ENCODE peak calls at places on chromosomes 13 and 19, in ten cellular contexts. J is BE2C; K is NCI-H1048; N is CD8-positive, alpha-beta memory T cell; O is foreskin fibroblast; Y is Caco-2; L is activated T-cell treated with anti-CD3 and anti-CD28 coated beads, Interleukin-2, amount 50 U/mL, for 72 hours; T is left cardiac atrium; P is Karpas-422; Q is sciatic nerve. V is an unnamed sample.

GRCh38 chr19:574658-575526 is 2.5 kb downstream of the BSG start:
- DNase-seq in N (peak), K (no peak), Y (no peak), Q (peak), J (peak), T (no peak), P (no peak), O (peak), L (no peak), V (no peak)

GRCh38 chr19:16927883-16928282 is 39.1 kb downstream of the F2RL3 start:
- DNase-seq in L (no peak), Q (no peak), N (no peak), Y (no peak), O (no peak), P (no peak), J (no peak), T (no peak), K (no peak), V (no peak)

GRCh38 chr19:34184880-34185491 is 12.7 kb downstream of the LSM14A start:
- DNase-seq in T (no peak), K (no peak), J (no peak), O (peak), N (no peak), P (no peak), Y (no peak), Q (no peak), L (no peak), V (no peak)

GRCh38 chr19:13794388-13794751 is 873 bp upstream of the ZSWIM4 start:
- DNase-seq in K (no peak), Y (no peak), L (no peak), O (peak), T (peak), Q (peak), J (peak), N (no peak), P (no peak), V (no peak)

GRCh38 chr19:3336680-3337523 is 29.5 kb upstream of the NFIC start:
- DNase-seq in K (no peak), O (peak), Y (no peak), T (peak), L (no peak), P (no peak), J (no peak), N (no peak), Q (peak), V (no peak)

GRCh38 chr19:54339646-54340358 is 840 bp upstream of the LILRA4 start:
- DNase-seq in J (no peak), K (no peak), Y (no peak), L (no peak), T (no peak), N (no peak), Q (no peak), O (no peak), P (peak), V (no peak)

GRCh38 chr19:6023085-6023682 is 45.2 kb upstream of the RANBP3 start:
- DNase-seq in Q (no peak), K (no peak), L (no peak), P (no peak), J (no peak), O (peak), N (peak), T (peak), Y (no peak), V (no peak)

GRCh38 chr13:98571955-98572662 is 4.8 kb downstream of the STK24 start:
- DNase-seq in P (peak), L (no peak), Y (no peak), K (no peak), N (no peak), Q (no peak), O (peak), J (peak), T (no peak), V (no peak)

GRCh38 chr19:5341448-5341820 is 822 bp upstream of the PTPRS start:
- DNase-seq in T (no peak), O (no peak), Q (no peak), J (no peak), L (no peak), N (no peak), P (no peak), K (no peak), Y (no peak), V (no peak)